ENCODE peak calls at places on chromosome 5, in six cellular contexts. B, D, W, O, Y and H are unnamed samples.

GRCh38 chr5:171093598-171093997 is 215.4 kb upstream of the TLX3 start:
- DNase-seq in D (no peak), O (no peak), B (no peak), W (no peak), Y (no peak), H (no peak)

GRCh38 chr5:168472329-168472728 is 13.9 kb upstream of the RARS1 start:
- DNase-seq in Y (no peak), D (no peak), W (peak; percentile 92), O (no peak), B (no peak), H (no peak)

GRCh38 chr5:38783011-38783551 is 62.7 kb upstream of the OSMR start:
- DNase-seq in O (no peak), Y (no peak), B (no peak), W (peak; percentile 98), D (no peak), H (no peak)

GRCh38 chr5:179178016-179178575 is 117.9 kb downstream of the ZNF354C start:
- DNase-seq in Y (no peak), W (no peak), D (no peak), O (no peak), B (no peak), H (no peak)

GRCh38 chr5:172859966-172860365 is 25.9 kb downstream of the ERGIC1 start:
- DNase-seq in B (no peak), O (no peak), W (no peak), D (no peak), Y (no peak), H (no peak)

GRCh38 chr5:15103864-15104263 is 232.3 kb upstream of the ANKH start:
- DNase-seq in Y (no peak), W (no peak), O (no peak), D (no peak), B (no peak), H (no peak)

GRCh38 chr5:40796487-40796889 is 1.7 kb downstream of the PRKAA1 start:
- DNase-seq in D (no peak), B (no peak), O (no peak), W (no peak), Y (no peak), H (no peak)

GRCh38 chr5:88734191-88734640 is 148.8 kb downstream of the MEF2C start:
- DNase-seq in B (no peak), W (no peak), D (no peak), O (no peak), Y (peak; percentile 65), H (no peak)

GRCh38 chr5:83277154-83277553 is 194.4 kb upstream of the VCAN start:
- DNase-seq in W (no peak), O (no peak), D (no peak), Y (no peak), B (peak; percentile 23), H (no peak)

GRCh38 chr5:131229623-131230022 is 34.2 kb upstream of the CDC42SE2 start:
- DNase-seq in W (no peak), B (no peak), D (no peak), O (no peak), Y (no peak), H (no peak)

GRCh38 chr5:132102101-132102701 is 28.6 kb downstream of the CSF2 start:
- DNase-seq in Y (no peak), D (peak; percentile 68), B (no peak), O (no peak), W (no peak), H (no peak)

GRCh38 chr5:150297236-150297890 is 5.3 kb downstream of the ARSI start:
- DNase-seq in D (no peak), O (no peak), B (no peak), W (no peak), Y (no peak), H (no peak)

GRCh38 chr5:8773091-8773615 is 772.7 kb downstream of the SEMA5A start:
- DNase-seq in D (no peak), B (no peak), W (peak; percentile 33), Y (no peak), O (no peak), H (no peak)

GRCh38 chr5:170111088-170111796 is 5.5 kb downstream of the FOXI1 start:
- DNase-seq in B (no peak), W (no peak), Y (no peak), D (peak; percentile 70), O (no peak), H (peak; percentile 40)

GRCh38 chr5:172644229-172644628 is 3.2 kb downstream of the NEURL1B start:
- DNase-seq in D (no peak), B (no peak), Y (no peak), O (no peak), W (no peak), H (no peak)

GRCh38 chr5:75366787-75367186 is 29.8 kb downstream of the HMGCR start:
- DNase-seq in Y (no peak), O (no peak), B (no peak), D (no peak), W (no peak), H (no peak)

GRCh38 chr5:14465086-14465485 is 116.5 kb upstream of the OTULINL start:
- DNase-seq in B (no peak), Y (no peak), O (no peak), D (no peak), W (no peak), H (no peak)

GRCh38 chr5:76547242-76547890 is 75.8 kb downstream of the F2RL2 start:
- DNase-seq in B (no peak), Y (peak; percentile 24), O (no peak), D (no peak), W (no peak), H (no peak)

GRCh38 chr5:173278172-173278571 is 43.2 kb upstream of the NKX2-5 start:
- DNase-seq in W (no peak), D (no peak), B (peak; percentile 81), Y (no peak), O (no peak), H (peak; percentile 78)

GRCh38 chr5:159341914-159342313 is 11.6 kb upstream of the IL12B start:
- DNase-seq in B (peak; percentile 24), Y (peak; percentile 23), W (no peak), D (no peak), O (no peak), H (peak; percentile 62)

GRCh38 chr5:172123269-172123692 is 64.7 kb downstream of the STK10 start:
- DNase-seq in O (no peak), Y (no peak), D (peak; percentile 94), W (peak; percentile 65), B (peak; percentile 69), H (peak; percentile 74)

GRCh38 chr5:91025449-91025848 is 357.7 kb downstream of the ARRDC3 start:
- DNase-seq in B (no peak), D (no peak), Y (no peak), O (no peak), W (no peak), H (no peak)

GRCh38 chr5:155049569-155050383 is 36.2 kb downstream of the KIF4B start:
- DNase-seq in O (no peak), B (no peak), D (no peak), Y (no peak), W (no peak), H (no peak)

DNA sequence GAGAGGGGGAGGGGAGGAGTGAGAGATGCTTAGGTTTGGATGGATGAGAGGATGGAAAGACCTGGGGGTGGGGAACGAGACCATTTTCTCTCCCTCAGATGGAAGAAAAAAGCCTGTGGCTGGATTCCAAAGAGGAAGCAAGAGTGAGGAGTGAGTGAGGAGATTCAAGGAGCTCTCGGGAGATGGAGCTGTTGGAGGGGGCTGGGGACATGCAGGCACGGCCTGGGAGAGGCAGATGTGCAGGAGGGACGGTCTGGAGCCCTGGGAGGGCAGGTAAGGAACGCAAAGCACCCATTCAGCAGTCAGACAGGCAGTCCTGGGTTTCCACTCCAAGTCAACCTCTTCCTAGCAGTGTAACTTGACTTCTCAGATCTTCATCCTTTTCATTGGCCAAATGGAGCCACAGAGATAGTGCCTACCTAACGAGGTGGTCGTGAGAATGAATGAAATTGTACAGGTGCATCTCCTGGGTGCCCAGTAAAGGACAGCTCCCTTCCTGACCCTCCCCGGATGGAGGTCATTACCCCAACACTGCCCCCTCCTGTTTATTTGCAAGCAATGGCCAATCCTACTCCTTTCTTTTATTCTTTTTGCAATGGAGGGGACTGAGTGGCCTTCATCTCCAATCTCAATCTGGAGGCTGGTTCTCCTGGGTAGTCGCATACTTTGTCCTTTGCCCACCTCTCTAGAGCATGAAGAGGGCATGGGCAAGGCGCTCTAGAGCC is 52.2 kb downstream of the PCDH1 start:
- DNase-seq in O (no peak), Y (no peak), W (no peak), B (no peak), D (no peak), H (no peak)
- TF ChIP-seq CTCF in O (peak; percentile 40), Y (no peak), W (no peak), B (peak; percentile 37), D (no peak), H (no peak)

GRCh38 chr5:119269061-119269579 is 86.7 kb upstream of the TNFAIP8 start:
- DNase-seq in W (no peak), O (no peak), Y (peak; percentile 71), B (peak; percentile 25), D (no peak), H (no peak)

GRCh38 chr5:119270955-119271757 is 84.7 kb upstream of the TNFAIP8 start:
- DNase-seq in W (no peak), O (no peak), Y (no peak), B (no peak), D (no peak), H (no peak)

GRCh38 chr5:119270121-119270565 is 85.7 kb upstream of the TNFAIP8 start:
- DNase-seq in Y (no peak), O (no peak), W (no peak), B (no peak), D (no peak), H (no peak)

GRCh38 chr5:119268387-119269060 is 87.3 kb upstream of the TNFAIP8 start:
- DNase-seq in Y (peak; percentile 98), O (peak; percentile 92), D (peak; percentile 99), B (peak; percentile 99), W (peak; percentile 71), H (peak; percentile 96)

GRCh38 chr5:119267958-119268386 is 87.8 kb upstream of the TNFAIP8 start:
- DNase-seq in W (peak; percentile 91), O (peak; percentile 75), Y (peak; percentile 88), B (peak; percentile 92), D (peak; percentile 99), H (peak; percentile 98)
- TF ChIP-seq CTCF in W (peak; percentile 75), O (no peak), Y (no peak), B (peak; percentile 97), D (no peak), H (no peak)

DNA sequence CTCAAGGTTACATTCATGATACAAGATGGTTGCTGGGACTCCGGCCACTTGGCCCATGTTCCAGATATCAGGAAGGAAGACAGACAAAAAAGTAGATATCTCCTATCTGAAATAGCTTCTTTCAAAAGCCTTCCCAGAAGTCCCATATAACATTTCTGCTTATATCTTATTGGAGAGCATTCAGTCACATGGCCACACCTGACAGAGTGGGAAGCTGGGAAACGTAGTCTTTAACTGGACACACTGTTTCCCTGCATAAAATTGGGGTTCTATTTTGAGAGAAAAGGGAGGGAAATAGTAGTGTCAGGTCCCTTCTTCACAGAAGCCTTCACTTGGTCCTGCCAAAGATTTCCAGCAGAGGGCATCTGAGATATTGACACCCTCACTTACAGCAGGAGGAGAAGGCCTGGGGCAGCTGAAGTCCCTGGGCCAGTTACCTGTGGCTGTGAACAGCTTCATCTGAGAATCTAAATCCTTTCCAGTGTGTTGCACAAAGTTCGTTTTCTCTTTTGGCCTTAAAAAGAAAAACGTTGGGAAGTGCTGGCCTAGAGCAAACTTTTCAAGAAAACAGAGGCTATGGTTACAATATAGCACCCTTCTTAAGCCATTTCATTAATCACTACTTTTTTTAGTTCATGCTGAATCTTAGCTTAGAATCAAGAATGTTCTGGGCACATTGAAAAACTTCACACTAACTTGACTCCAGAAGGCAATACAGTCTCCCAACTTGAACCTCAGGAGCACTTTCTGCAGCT is 33.5 kb downstream of the SPEF2 start:
- DNase-seq in O (no peak), Y (peak; percentile 45), W (peak; percentile 11), B (no peak), D (no peak), H (no peak)
- TF ChIP-seq CTCF in O (peak; percentile 58), Y (no peak), W (peak; percentile 57), B (peak; percentile 36), D (no peak), H (peak; percentile 51)

GRCh38 chr5:55610518-55610917 is 75.8 kb upstream of the PLPP1 start:
- DNase-seq in D (no peak), B (no peak), W (no peak), Y (no peak), O (no peak), H (no peak)
- TF ChIP-seq CTCF in D (no peak), B (no peak), W (no peak), Y (no peak), O (no peak), H (no peak)